ENCODE peak calls at places on chromosomes 12 and 14, in six cellular contexts. N is Caco-2, E is left ventricle myocardium superior, H is LoVo, I is K562, U is HTR-8/SVneo. Q is an unnamed sample.

GRCh38 chr12:80121661-80122060 is 22.3 kb downstream of the OTOGL start:
- DNase-seq in N (no peak), E (no peak), H (no peak), I (no peak), U (no peak), Q (no peak)

GRCh38 chr12:66603981-66604380 is 74.9 kb downstream of the GRIP1 start:
- DNase-seq in N (no peak), E (no peak), H (no peak), I (no peak), U (no peak), Q (no peak)

GRCh38 chr14:89589400-89590128 is 172.5 kb upstream of the FOXN3 start:
- DNase-seq in N (no peak), E (peak; percentile 44), H (no peak), I (no peak), U (no peak), Q (no peak)

GRCh38 chr14:22314183-22314820 is 274.7 kb downstream of the DAD1 start:
- DNase-seq in N (peak; percentile 66), E (no peak), H (peak; percentile 63), I (peak; percentile 37), U (peak; percentile 45), Q (peak; percentile 30)

GRCh38 chr14:51548187-51548586 is 103.5 kb upstream of the FRMD6 start:
- DNase-seq in N (no peak), E (no peak), H (no peak), I (no peak), U (no peak), Q (no peak)

GRCh38 chr14:100902295-100902694 is 1.2 kb downstream of the RTL1 start:
- DNase-seq in N (peak; percentile 24), E (no peak), H (no peak), I (peak; percentile 44), U (no peak), Q (no peak)

GRCh38 chr12:96208346-96208745 is 14.2 kb downstream of the ELK3 start:
- DNase-seq in N (no peak), E (no peak), H (no peak), I (no peak), U (no peak), Q (no peak)

GRCh38 chr14:58414845-58415244 is 12.5 kb downstream of the TIMM9 start:
- DNase-seq in N (peak; percentile 24), E (no peak), H (no peak), I (peak; percentile 22), U (no peak), Q (no peak)

GRCh38 chr12:65867428-65867827 is 43.1 kb downstream of the HMGA2 start:
- DNase-seq in N (no peak), E (no peak), H (no peak), I (no peak), U (no peak), Q (no peak)

GRCh38 chr12:104694161-104694560 is 237.4 kb downstream of the CHST11 start:
- DNase-seq in N (no peak), E (no peak), H (no peak), I (no peak), U (no peak), Q (no peak)

GRCh38 chr12:132393245-132393795 is 63.9 kb upstream of the GALNT9 start:
- DNase-seq in N (no peak), E (no peak), H (peak; percentile 52), I (peak; percentile 65), U (peak; percentile 70), Q (no peak)

GRCh38 chr14:75044322-75044721 is 6.9 kb downstream of the MLH3 start:
- DNase-seq in N (no peak), E (no peak), H (peak; percentile 16), I (no peak), U (peak; percentile 67), Q (no peak)

GRCh38 chr14:104069541-104069940 is 16.0 kb upstream of the ASPG start:
- DNase-seq in N (no peak), E (no peak), H (no peak), I (no peak), U (no peak), Q (no peak)

GRCh38 chr12:53652366-53652765 is 23.5 kb downstream of the ATP5MC2 start:
- DNase-seq in N (no peak), E (no peak), H (no peak), I (no peak), U (no peak), Q (no peak)

Q was measured in upper lobe of left lung.